ENCODE peak calls at places on chromosomes 11 and 22, in six cellular contexts. J, P, V, W, X and Q are unnamed samples.

GRCh38 chr11:2376751-2377451 is at the start of gene CD81:
- DNase-seq in J (peak), P (no peak), V (no peak), W (no peak), X (no peak), Q (no peak)

GRCh38 chr11:91773090-91773489 is 451.5 kb upstream of the FAT3 start:
- DNase-seq in J (no peak), P (no peak), V (no peak), W (no peak), X (no peak), Q (no peak)

GRCh38 chr11:33059331-33060007 is 20.1 kb downstream of the TCP11L1 start:
- DNase-seq in J (no peak), P (no peak), V (no peak), W (no peak), X (no peak), Q (no peak)

GRCh38 chr11:103338621-103339484 is 229.6 kb downstream of the DYNC2H1 start:
- DNase-seq in J (no peak), P (no peak), V (no peak), W (no peak), X (no peak), Q (peak)

GRCh38 chr11:64747961-64748715 is 4.2 kb upstream of the RASGRP2 start:
- DNase-seq in J (peak), P (no peak), V (no peak), W (peak), X (no peak), Q (peak)

GRCh38 chr22:41910599-41911291 is 4.1 kb downstream of the SHISA8 start:
- DNase-seq in J (peak), P (no peak), V (peak), W (peak), X (peak), Q (peak)

GRCh38 chr11:86481399-86481798 is 106.7 kb downstream of the CCDC81 start:
- DNase-seq in J (no peak), P (no peak), V (no peak), W (no peak), X (no peak), Q (no peak)

GRCh38 chr22:40345271-40345670 is 1.0 kb upstream of the ADSL start:
- DNase-seq in J (peak), P (no peak), V (no peak), W (peak), X (no peak), Q (peak)

GRCh38 chr11:114416441-114416928 is 16.0 kb downstream of the RBM7 start:
- DNase-seq in J (no peak), P (no peak), V (no peak), W (no peak), X (peak), Q (peak)

GRCh38 chr22:49447837-49448236 is 379.8 kb downstream of the BRD1 start:
- DNase-seq in J (no peak), P (no peak), V (no peak), W (no peak), X (no peak), Q (no peak)

GRCh38 chr22:29820941-29821789 is 16.9 kb downstream of the ASCC2 start:
- DNase-seq in J (peak), P (peak), V (peak), W (no peak), X (no peak), Q (peak)

GRCh38 chr11:131278472-131278871 is 91.9 kb upstream of the NTM start:
- DNase-seq in J (no peak), P (no peak), V (no peak), W (no peak), X (no peak), Q (no peak)

GRCh38 chr11:45857834-45858492 is 10.7 kb downstream of the CRY2 start:
- DNase-seq in J (peak), P (no peak), V (no peak), W (peak), X (peak), Q (peak)

GRCh38 chr11:69841859-69842698 is 22.9 kb upstream of the FGF3 start:
- DNase-seq in J (no peak), P (no peak), V (no peak), W (no peak), X (no peak), Q (peak)

GRCh38 chr22:49214976-49215375 is 612.7 kb downstream of the BRD1 start:
- DNase-seq in J (no peak), P (no peak), V (no peak), W (no peak), X (no peak), Q (no peak)

DNA sequence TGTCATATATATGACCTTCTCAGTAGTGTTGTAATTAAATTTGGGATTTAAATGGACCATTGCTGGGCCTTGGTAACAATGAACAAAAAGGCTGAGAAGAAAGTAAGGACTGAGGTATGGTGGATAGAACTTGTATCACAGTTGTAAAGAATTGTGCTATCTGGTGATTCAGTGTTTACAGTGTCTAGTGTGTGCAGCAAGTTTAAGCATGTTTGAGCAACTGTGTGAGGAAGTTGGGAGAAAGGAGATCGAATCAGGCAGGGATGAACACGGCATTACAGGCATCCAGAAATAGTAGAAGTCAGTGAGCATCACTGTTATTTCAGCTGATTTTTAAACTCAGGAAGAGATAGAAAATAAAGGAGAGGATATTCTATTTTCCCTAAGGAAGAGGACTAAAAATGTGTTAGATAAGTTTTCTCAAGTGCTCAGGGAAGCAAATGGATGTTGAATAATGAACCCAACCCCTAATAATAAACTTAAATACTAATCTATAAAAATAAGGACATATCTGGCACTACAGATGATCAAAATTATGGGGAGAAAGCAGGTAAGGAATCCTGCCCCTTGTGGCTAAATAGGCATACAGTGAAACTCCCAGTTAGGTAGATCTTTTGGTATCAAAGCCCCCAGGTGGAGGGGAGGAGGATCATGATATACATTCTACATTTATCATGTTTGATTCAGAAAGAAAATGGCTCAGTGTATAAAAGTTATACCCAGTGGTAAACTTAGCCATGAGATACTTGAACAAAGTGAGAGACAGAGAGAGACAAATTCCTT is 361.0 kb upstream of the ANO3 start:
- DNase-seq in J (no peak), P (no peak), V (no peak), W (no peak), X (no peak), Q (no peak)
- TF ChIP-seq CTCF in J (no peak), P (no peak), V (no peak), W (no peak), X (peak), Q (peak)

GRCh38 chr11:77096591-77097019 is 6.0 kb upstream of the OMP start:
- DNase-seq in J (peak), P (no peak), V (no peak), W (no peak), X (no peak), Q (no peak)

GRCh38 chr11:77095551-77096490 is 6.8 kb upstream of the OMP start:
- DNase-seq in J (peak), P (no peak), V (no peak), W (no peak), X (no peak), Q (no peak)

GRCh38 chr11:77093987-77094840 is 8.4 kb upstream of the OMP start:
- DNase-seq in J (peak), P (no peak), V (no peak), W (no peak), X (no peak), Q (peak)

GRCh38 chr11:77093056-77093891 is 9.4 kb upstream of the OMP start:
- DNase-seq in J (peak), P (no peak), V (no peak), W (no peak), X (no peak), Q (no peak)

GRCh38 chr11:77094841-77095365 is 7.7 kb upstream of the OMP start:
- DNase-seq in J (peak), P (no peak), V (no peak), W (no peak), X (no peak), Q (no peak)
- H3K4me3 ChIP-seq in J (no peak), P (no peak), V (no peak), W (no peak), X (no peak), Q (no peak)

GRCh38 chr11:133964946-133965632 is 8.3 kb upstream of the IGSF9B start:
- DNase-seq in J (no peak), P (no peak), V (no peak), W (no peak), X (peak), Q (peak)

GRCh38 chr11:133968300-133968699 is 11.5 kb upstream of the IGSF9B start:
- DNase-seq in J (no peak), P (no peak), V (no peak), W (no peak), X (no peak), Q (no peak)

GRCh38 chr11:133966147-133966546 is 9.4 kb upstream of the IGSF9B start:
- DNase-seq in J (no peak), P (no peak), V (no peak), W (no peak), X (no peak), Q (no peak)

GRCh38 chr11:133967599-133968238 is 11.0 kb upstream of the IGSF9B start:
- DNase-seq in J (no peak), P (no peak), V (no peak), W (no peak), X (no peak), Q (no peak)

GRCh38 chr11:133966924-133967598 is 10.3 kb upstream of the IGSF9B start:
- DNase-seq in J (peak), P (no peak), V (no peak), W (no peak), X (no peak), Q (no peak)
- TF ChIP-seq CTCF in J (peak), P (peak), V (no peak), W (peak), X (peak), Q (peak)

GRCh38 chr11:123683616-123684170 is 29.3 kb upstream of the SCN3B start:
- DNase-seq in J (no peak), P (no peak), V (no peak), W (no peak), X (no peak), Q (no peak)

GRCh38 chr11:123684601-123685000 is 30.2 kb upstream of the SCN3B start:
- DNase-seq in J (no peak), P (no peak), V (no peak), W (no peak), X (no peak), Q (no peak)

GRCh38 chr11:123681007-123681406 is 26.6 kb upstream of the SCN3B start:
- DNase-seq in J (no peak), P (no peak), V (no peak), W (no peak), X (no peak), Q (no peak)

GRCh38 chr11:123678246-123678645 is 23.8 kb upstream of the SCN3B start:
- DNase-seq in J (no peak), P (no peak), V (no peak), W (no peak), X (no peak), Q (no peak)

GRCh38 chr11:123682976-123683375 is 28.6 kb upstream of the SCN3B start:
- DNase-seq in J (no peak), P (no peak), V (no peak), W (no peak), X (no peak), Q (no peak)
- H3K4me3 ChIP-seq in J (no peak), P (no peak), V (no peak), W (no peak), X (no peak), Q (no peak)

GRCh38 chr22:37675930-37676571 is 615 bp downstream of the LGALS1 start:
- DNase-seq in J (peak), P (no peak), V (no peak), W (peak), X (no peak), Q (no peak)

GRCh38 chr22:37674248-37674647 is 1.2 kb upstream of the LGALS1 start:
- DNase-seq in J (no peak), P (no peak), V (no peak), W (no peak), X (no peak), Q (no peak)

GRCh38 chr22:37672920-37673453 is 2.4 kb upstream of the LGALS1 start:
- DNase-seq in J (no peak), P (no peak), V (no peak), W (no peak), X (no peak), Q (no peak)

GRCh38 chr22:37676691-37677627 is 1.5 kb downstream of the LGALS1 start:
- DNase-seq in J (peak), P (peak), V (peak), W (peak), X (peak), Q (peak)

GRCh38 chr22:37674951-37675929 is at the start of gene LGALS1:
- DNase-seq in J (peak), P (peak), V (peak), W (peak), X (peak), Q (peak)
- TF ChIP-seq CTCF in J (no peak), P (no peak), V (no peak), W (no peak), X (no peak), Q (peak)

DNA sequence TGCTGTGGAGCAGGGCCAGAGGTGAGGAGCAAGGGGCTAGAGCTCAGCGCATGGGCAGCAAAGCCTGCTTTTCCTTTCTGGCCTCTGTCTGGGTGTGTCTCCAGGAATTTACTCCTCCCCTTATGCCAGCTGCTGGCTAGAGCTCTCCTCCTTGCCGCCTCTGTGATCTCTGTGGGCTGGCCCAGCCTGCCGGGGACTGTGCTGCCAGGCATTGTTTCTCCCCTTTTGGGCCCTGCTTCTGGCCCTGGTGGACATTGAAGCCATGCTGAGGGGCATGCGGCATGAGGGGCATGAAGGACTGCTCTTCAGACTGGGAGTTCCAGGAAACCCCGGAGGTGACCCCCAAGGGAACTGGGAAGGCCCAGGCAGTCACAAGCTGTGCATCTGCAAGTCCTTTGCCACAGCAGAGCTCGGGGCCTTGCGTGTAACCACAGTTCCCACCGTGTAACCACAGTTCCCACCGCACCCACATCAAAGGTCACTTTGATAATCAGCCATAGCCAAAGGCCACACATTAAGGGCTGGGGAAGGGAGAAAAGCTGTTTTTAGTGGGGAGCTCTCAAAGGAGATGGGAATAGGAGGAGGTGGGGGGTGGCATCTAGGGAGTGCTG is 62.1 kb downstream of the PPFIBP2 start:
- DNase-seq in J (peak), P (no peak), V (peak), W (peak), X (no peak), Q (no peak)
- H3K4me3 ChIP-seq in J (peak), P (no peak), V (no peak), W (no peak), X (no peak), Q (no peak)

GRCh38 chr11:80748207-80748606 is 1307.4 kb upstream of the TENM4 start:
- DNase-seq in J (no peak), P (no peak), V (no peak), W (no peak), X (no peak), Q (no peak)
- TF ChIP-seq CTCF in J (no peak), P (no peak), V (no peak), W (no peak), X (no peak), Q (no peak)

GRCh38 chr11:117454564-117454917 is 126.9 kb downstream of the CEP164 start:
- DNase-seq in J (no peak), P (no peak), V (no peak), W (no peak), X (no peak), Q (no peak)
- H3K4me3 ChIP-seq in J (no peak), P (no peak), V (no peak), W (no peak), X (no peak), Q (no peak)